ENCODE peak calls at places on chromosomes 2 and 18, in eight cellular contexts. M is substantia nigra, K is Peyer's patch, E is stomach, T is dorsolateral prefrontal cortex, V is cardiac muscle cell, Z is A549, C is heart right ventricle. G is an unnamed sample.

GRCh38 chr2:209556354-209556961 is 132.6 kb downstream of the MAP2 start:
- DNase-seq in M (no peak), K (no peak), E (no peak), T (no peak), V (peak), Z (peak), C (peak), G (no peak)

GRCh38 chr2:193580176-193580950 is 1385.6 kb upstream of the TMEFF2 start:
- DNase-seq in M (no peak), K (no peak), E (no peak), T (no peak), V (no peak), Z (no peak), C (no peak), G (no peak)

GRCh38 chr18:74511823-74512222 is 15.7 kb downstream of the CNDP2 start:
- DNase-seq in M (no peak), K (no peak), E (peak), T (no peak), V (no peak), Z (no peak), C (no peak), G (peak)

GRCh38 chr2:30375915-30376314 is 71.1 kb upstream of the LCLAT1 start:
- DNase-seq in M (no peak), K (no peak), E (no peak), T (no peak), V (no peak), Z (no peak), C (no peak), G (no peak)

GRCh38 chr2:227872676-227873075 is 1.2 kb downstream of the DAW1 start:
- DNase-seq in M (no peak), K (no peak), E (no peak), T (no peak), V (no peak), Z (no peak), C (no peak), G (no peak)

GRCh38 chr2:148719941-148720436 is 75.4 kb downstream of the EPC2 start:
- DNase-seq in M (no peak), K (no peak), E (no peak), T (no peak), V (no peak), Z (no peak), C (no peak), G (peak)

GRCh38 chr2:69693472-69694450 is 48.2 kb upstream of the ANXA4 start:
- DNase-seq in M (no peak), K (peak), E (no peak), T (no peak), V (no peak), Z (no peak), C (no peak), G (no peak)

GRCh38 chr2:203533696-203534471 is 1.2 kb downstream of the RAPH1 start:
- DNase-seq in M (no peak), K (no peak), E (no peak), T (no peak), V (peak), Z (peak), C (no peak), G (no peak)

GRCh38 chr2:177076636-177077179 is 135.9 kb upstream of the HNRNPA3 start:
- DNase-seq in M (no peak), K (no peak), E (no peak), T (no peak), V (no peak), Z (no peak), C (no peak), G (no peak)

DNA sequence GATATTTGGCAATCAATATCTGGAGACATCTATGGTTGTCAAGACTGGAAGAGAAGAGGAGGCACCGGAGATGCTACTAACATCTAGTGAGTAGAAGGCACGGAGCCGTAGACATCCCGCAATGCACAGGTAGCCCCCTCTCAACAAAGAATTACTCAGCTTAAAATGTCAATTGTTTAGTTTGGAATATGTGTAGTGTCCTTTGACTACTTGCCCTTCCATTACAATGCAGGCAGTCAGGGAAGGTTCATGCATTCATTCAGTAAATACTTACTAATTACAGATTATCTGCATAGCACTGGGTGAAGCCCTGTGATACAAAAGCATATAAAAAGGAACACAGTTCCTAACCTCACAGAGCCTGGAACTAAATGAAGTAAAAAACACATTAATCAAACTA is 294.0 kb downstream of the RIT2 start:
- DNase-seq in M (no peak), K (no peak), E (no peak), T (no peak), V (no peak), Z (no peak), C (no peak), G (no peak)
- H3K27ac ChIP-seq in M (no peak), K (no peak), E (no peak), T (no peak), V (no peak), Z (no peak), C (no peak), G (no peak)

GRCh38 chr2:138744709-138745108 is 35.5 kb downstream of the NXPH2 start:
- DNase-seq in M (no peak), K (no peak), E (no peak), T (no peak), V (peak), Z (no peak), C (no peak), G (no peak)
- H3K27ac ChIP-seq in M (no peak), K (no peak), E (no peak), T (no peak), V (no peak), Z (no peak), C (no peak), G (no peak)

GRCh38 chr2:120299024-120299423 is 46.4 kb downstream of the RALB start:
- DNase-seq in M (no peak), K (no peak), E (no peak), T (no peak), V (no peak), Z (no peak), C (no peak), G (no peak)
- H3K27ac ChIP-seq in M (no peak), K (no peak), E (no peak), T (no peak), V (no peak), Z (no peak), C (no peak), G (no peak)

GRCh38 chr2:6627316-6627715 is 238.4 kb downstream of the CMPK2 start:
- DNase-seq in M (no peak), K (no peak), E (no peak), T (no peak), V (no peak), Z (no peak), C (no peak), G (no peak)

DNA sequence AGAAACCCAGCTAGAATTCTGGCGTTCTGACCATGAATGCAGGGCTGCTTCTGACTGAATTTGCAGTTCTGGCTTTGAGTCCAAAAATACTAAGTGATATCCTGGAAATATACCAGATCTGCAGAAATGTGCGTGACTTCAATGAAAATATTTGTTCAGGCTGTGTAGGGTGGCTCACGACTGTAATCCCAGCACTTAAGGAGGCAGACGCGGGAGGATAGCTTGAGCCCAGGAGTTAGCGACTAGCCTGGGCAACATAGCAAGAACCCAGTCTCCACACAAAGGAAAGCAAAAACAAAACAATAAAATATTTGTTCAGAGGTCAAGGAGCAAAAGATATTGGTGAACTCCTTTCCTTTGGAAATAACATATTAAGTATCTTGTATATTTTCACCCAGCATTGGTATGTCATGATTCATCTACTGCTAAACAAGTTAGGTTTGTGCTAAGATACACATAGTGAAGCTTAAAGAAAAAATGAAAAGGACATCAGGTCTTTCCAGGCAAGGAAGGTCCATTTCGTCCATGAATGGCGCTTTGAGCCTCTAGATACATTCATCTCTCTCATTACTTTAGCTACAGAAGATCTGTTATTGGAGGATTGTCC is 239.2 kb downstream of the CMPK2 start:
- DNase-seq in M (no peak), K (no peak), E (no peak), T (no peak), V (no peak), Z (no peak), C (no peak), G (no peak)
- H3K27ac ChIP-seq in M (no peak), K (no peak), E (no peak), T (no peak), V (no peak), Z (no peak), C (no peak), G (no peak)

DNA sequence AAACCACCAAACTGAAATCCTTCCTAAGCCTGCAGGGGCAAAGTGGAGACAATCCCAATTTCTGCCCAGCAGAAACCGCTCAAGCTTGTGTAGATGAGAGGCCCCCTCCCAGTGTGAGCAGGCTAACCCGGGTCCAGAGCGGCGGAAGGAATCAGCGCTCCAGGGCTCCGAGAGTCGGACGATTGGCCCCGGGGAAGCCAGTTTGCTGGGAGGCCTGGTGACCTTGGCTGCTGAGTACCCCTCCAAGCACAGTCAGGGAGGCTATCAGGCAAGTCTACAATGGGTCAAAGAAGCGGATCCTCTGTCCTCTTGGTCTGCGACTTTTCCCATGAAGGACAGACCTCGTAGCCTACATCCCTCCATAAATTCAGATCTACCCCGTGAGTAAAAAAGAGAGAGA is 16.8 kb upstream of the EN1 start:
- DNase-seq in M (no peak), K (no peak), E (no peak), T (no peak), V (no peak), Z (no peak), C (no peak), G (no peak)
- H3K27ac ChIP-seq in M (no peak), K (no peak), E (no peak), T (no peak), V (no peak), Z (no peak), C (no peak), G (no peak)

GRCh38 chr2:119364798-119365197 is 1.8 kb downstream of the C2orf76 start:
- DNase-seq in M (no peak), K (no peak), E (no peak), T (no peak), V (no peak), Z (no peak), C (no peak), G (no peak)
- H3K27ac ChIP-seq in M (no peak), K (no peak), E (no peak), T (no peak), V (no peak), Z (no peak), C (no peak), G (no peak)

GRCh38 chr18:68040198-68040597 is 523.7 kb upstream of the DSEL start:
- DNase-seq in M (no peak), K (no peak), E (no peak), T (no peak), V (no peak), Z (no peak), C (no peak), G (no peak)
- H3K27ac ChIP-seq in M (no peak), K (no peak), E (no peak), T (no peak), V (no peak), Z (no peak), C (no peak), G (no peak)

GRCh38 chr18:36187138-36187825 is at the start of gene MOCOS:
- DNase-seq in M (no peak), K (peak), E (peak), T (peak), V (peak), Z (peak), C (peak), G (peak)
- H3K27ac ChIP-seq in M (no peak), K (peak), E (peak), T (no peak), V (no peak), Z (peak), C (peak), G (peak)

GRCh38 chr2:192196451-192197194 is 1.9 kb upstream of the TMEFF2 start:
- DNase-seq in M (no peak), K (no peak), E (no peak), T (peak), V (no peak), Z (no peak), C (no peak), G (no peak)

GRCh38 chr2:192197387-192197786 is 2.7 kb upstream of the TMEFF2 start:
- DNase-seq in M (no peak), K (no peak), E (no peak), T (peak), V (no peak), Z (peak), C (no peak), G (no peak)

GRCh38 chr2:192194065-192194865 is 468 bp downstream of the TMEFF2 start:
- DNase-seq in M (no peak), K (no peak), E (no peak), T (peak), V (peak), Z (peak), C (no peak), G (no peak)

GRCh38 chr2:192195548-192196418 is 1.1 kb upstream of the TMEFF2 start:
- DNase-seq in M (peak), K (no peak), E (peak), T (peak), V (peak), Z (peak), C (no peak), G (no peak)

GRCh38 chr2:192194866-192195547 is at the start of gene TMEFF2:
- DNase-seq in M (peak), K (peak), E (peak), T (peak), V (peak), Z (peak), C (peak), G (no peak)
- H3K27ac ChIP-seq in M (peak), K (no peak), E (no peak), T (peak), V (no peak), Z (peak), C (no peak), G (no peak)